ENCODE peak calls at places on chromosome 14, in five cellular contexts. M is GM23248, B is prostate gland, C is aorta, A is transverse colon. S is an unnamed sample. For H3K27me3, the result is how much of the 10 kb centered on the place peaks cover.

GRCh38 chr14:65354715-65355114 is 57.8 kb upstream of the FUT8 start:
- DNase-seq in M (no peak), B (peak), C (no peak), A (no peak), S (peak)

GRCh38 chr14:77310041-77310440 is 10.6 kb downstream of the POMT2 start:
- DNase-seq in M (peak), B (no peak), C (no peak), A (no peak), S (no peak)

GRCh38 chr14:103625361-103626095 is 3.5 kb upstream of the KLC1 start:
- DNase-seq in M (no peak), B (no peak), C (no peak), A (peak), S (no peak)

GRCh38 chr14:44820230-44820964 is 141.3 kb downstream of the KLHL28 start:
- DNase-seq in M (no peak), B (no peak), C (no peak), A (no peak), S (no peak)

GRCh38 chr14:104092931-104093365 is 7.4 kb downstream of the ASPG start:
- DNase-seq in M (no peak), B (no peak), C (peak), A (no peak), S (no peak)

GRCh38 chr14:96037891-96038557 is 1.1 kb upstream of the C14orf132 start:
- DNase-seq in M (peak), B (no peak), C (peak), A (peak), S (peak)

GRCh38 chr14:72479471-72479931 is 414.4 kb downstream of the DPF3 start:
- DNase-seq in M (no peak), B (no peak), C (no peak), A (no peak), S (no peak)

GRCh38 chr14:47826809-47827208 is 151.4 kb upstream of the MDGA2 start:
- DNase-seq in M (no peak), B (no peak), C (no peak), A (no peak), S (no peak)

GRCh38 chr14:50875359-50876090 is 3.7 kb downstream of the ABHD12B start:
- DNase-seq in M (peak), B (no peak), C (no peak), A (no peak), S (no peak)

GRCh38 chr14:38042356-38042755 is 165.3 kb upstream of the SSTR1 start:
- DNase-seq in M (peak), B (no peak), C (peak), A (no peak), S (no peak)

GRCh38 chr14:20179218-20179617 is 11.5 kb upstream of the OR11G2 start:
- DNase-seq in M (no peak), B (no peak), C (peak), A (peak), S (no peak)

GRCh38 chr14:49861923-49862673 is 9.5 kb upstream of the NEMF start:
- DNase-seq in M (peak), B (peak), C (peak), A (peak), S (peak)

GRCh38 chr14:32224731-32225377 is 21.8 kb upstream of the RNU6-8 start:
- DNase-seq in M (peak), B (no peak), C (peak), A (no peak), S (peak)

GRCh38 chr14:22475381-22475780 is 113.6 kb downstream of the DAD1 start:
- DNase-seq in M (no peak), B (no peak), C (no peak), A (no peak), S (no peak)

GRCh38 chr14:36510874-36511273 is 9.2 kb downstream of the NKX2-1 start:
- DNase-seq in M (no peak), B (no peak), C (no peak), A (no peak), S (no peak)

GRCh38 chr14:36507847-36508417 is 12.1 kb downstream of the NKX2-1 start:
- DNase-seq in M (no peak), B (no peak), C (no peak), A (no peak), S (no peak)

GRCh38 chr14:36508418-36509051 is 11.5 kb downstream of the NKX2-1 start:
- DNase-seq in M (no peak), B (no peak), C (no peak), A (no peak), S (no peak)

GRCh38 chr14:36510078-36510799 is 9.8 kb downstream of the NKX2-1 start:
- DNase-seq in M (no peak), B (no peak), C (no peak), A (no peak), S (peak)

GRCh38 chr14:36509056-36509917 is 10.7 kb downstream of the NKX2-1 start:
- DNase-seq in M (no peak), B (no peak), C (no peak), A (no peak), S (no peak)
- H3K27me3 ChIP-seq in M (half or more), B (half or more), C (under half), A (half or more), S (under half)

GRCh38 chr14:101561897-101562490 is 699 bp downstream of the DIO3 start:
- DNase-seq in M (no peak), B (no peak), C (no peak), A (no peak), S (no peak)
- H3K27me3 ChIP-seq in M (half or more), B (under half), C (under half), A (half or more), S (half or more)

GRCh38 chr14:92728781-92729364 is 19.6 kb downstream of the LGMN start:
- DNase-seq in M (no peak), B (no peak), C (no peak), A (no peak), S (peak)
- H3K27me3 ChIP-seq in M (under half), B (under half), C (under half), A (under half), S (under half)

GRCh38 chr14:81440041-81440440 is 39.9 kb upstream of the STON2 start:
- DNase-seq in M (no peak), B (no peak), C (no peak), A (no peak), S (no peak)

GRCh38 chr14:81437226-81437625 is 37.1 kb upstream of the STON2 start:
- DNase-seq in M (no peak), B (no peak), C (no peak), A (no peak), S (no peak)

GRCh38 chr14:81446279-81447007 is 46.3 kb upstream of the STON2 start:
- DNase-seq in M (no peak), B (no peak), C (no peak), A (no peak), S (no peak)

GRCh38 chr14:81436296-81437138 is 36.4 kb upstream of the STON2 start:
- DNase-seq in M (peak), B (peak), C (peak), A (peak), S (peak)

GRCh38 chr14:81441626-81442134 is 41.6 kb upstream of the STON2 start:
- DNase-seq in M (no peak), B (no peak), C (no peak), A (no peak), S (no peak)
- H3K27me3 ChIP-seq in M (half or more), B (under half), C (under half), A (under half), S (under half)

GRCh38 chr14:63050694-63051093 is 5.4 kb upstream of the KCNH5 start:
- DNase-seq in M (no peak), B (no peak), C (no peak), A (no peak), S (no peak)

GRCh38 chr14:63045234-63045611 is at the start of gene KCNH5:
- DNase-seq in M (peak), B (peak), C (no peak), A (no peak), S (peak)

GRCh38 chr14:63051301-63051700 is 6.0 kb upstream of the KCNH5 start:
- DNase-seq in M (no peak), B (no peak), C (no peak), A (no peak), S (peak)

GRCh38 chr14:63046339-63047268 is 1.3 kb upstream of the KCNH5 start:
- DNase-seq in M (no peak), B (no peak), C (no peak), A (no peak), S (peak)

GRCh38 chr14:63045612-63046320 is 508 bp upstream of the KCNH5 start:
- DNase-seq in M (peak), B (no peak), C (no peak), A (no peak), S (no peak)
- H3K27me3 ChIP-seq in M (half or more), B (under half), C (under half), A (half or more), S (under half)

DNA sequence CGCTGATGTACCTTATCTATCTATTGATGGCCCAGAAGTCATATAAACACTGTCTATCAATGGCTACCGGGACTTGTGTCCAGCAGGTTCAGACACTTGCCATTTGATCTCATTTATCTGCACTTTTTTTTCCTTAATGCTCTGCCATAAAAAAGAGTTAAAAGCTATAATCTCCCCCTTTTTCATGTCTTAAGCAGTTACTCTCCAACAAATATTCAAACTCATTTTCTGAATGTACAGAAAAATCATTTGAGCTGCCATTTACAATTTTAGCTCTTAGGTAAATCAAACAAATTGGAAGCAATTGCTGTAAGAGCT is 101.4 kb downstream of the SLC8A3 start:
- DNase-seq in M (no peak), B (no peak), C (no peak), A (no peak), S (no peak)
- H3K27me3 ChIP-seq in M (under half), B (under half), C (under half), A (under half), S (under half)

DNA sequence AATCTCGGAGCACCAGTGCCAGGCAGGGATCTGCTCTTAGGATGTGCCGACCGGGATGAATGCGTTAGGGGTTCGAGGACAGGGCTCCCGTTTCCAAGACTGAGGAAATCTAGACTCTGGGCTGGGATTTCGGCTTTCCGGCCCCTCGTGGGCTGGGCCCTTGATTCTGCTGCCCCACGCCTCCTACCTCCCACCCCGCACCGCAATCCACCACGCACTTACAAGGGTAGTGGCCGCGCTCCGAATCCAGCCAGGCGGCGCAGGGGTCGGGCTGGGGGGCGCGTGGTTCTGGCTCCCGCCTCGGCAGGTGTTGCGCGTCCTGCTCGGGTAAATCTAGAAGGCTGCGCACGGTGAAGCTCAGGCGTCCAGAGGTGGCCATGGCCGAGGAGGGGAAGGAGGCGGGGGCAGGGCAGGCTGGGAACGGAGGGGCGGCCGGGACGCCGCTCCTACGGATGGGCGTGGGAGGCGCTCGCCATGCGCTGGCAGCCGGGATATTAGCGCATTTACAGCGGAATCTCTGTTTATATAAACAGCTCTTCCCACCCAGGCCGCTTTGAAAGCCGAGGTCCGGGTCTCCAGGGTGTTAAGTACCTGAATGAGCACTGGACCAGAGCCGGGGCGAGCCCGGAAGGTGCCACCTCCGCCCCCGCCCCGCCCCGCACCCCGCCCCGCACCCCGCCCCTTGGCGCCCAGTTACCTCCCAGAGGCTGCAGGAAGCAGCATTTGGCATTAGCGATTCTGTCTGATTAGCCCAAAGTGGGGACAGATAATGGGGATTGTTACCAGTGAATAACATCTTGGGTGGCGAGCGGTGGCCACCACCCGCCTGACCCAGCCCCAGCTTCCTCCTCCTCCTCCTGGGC is at the start of gene NKX2-8:
- DNase-seq in M (no peak), B (no peak), C (no peak), A (no peak), S (no peak)
- H3K27me3 ChIP-seq in M (half or more), B (under half), C (under half), A (half or more), S (under half)

DNA sequence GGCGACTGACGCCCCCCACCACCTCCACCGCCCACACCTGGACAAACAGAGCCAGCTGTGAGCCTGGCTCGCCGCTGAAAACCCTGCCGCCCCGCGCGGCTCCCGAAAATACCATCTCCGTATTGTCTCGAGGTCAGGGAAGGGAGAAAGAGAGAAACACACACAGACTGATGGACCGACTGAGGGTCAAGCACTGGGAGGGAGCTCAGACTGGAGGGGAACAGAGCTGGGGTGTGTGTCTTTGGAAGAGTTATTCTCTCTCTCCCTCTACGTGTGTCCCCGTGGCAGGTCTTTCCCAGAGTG is 4.1 kb upstream of the SIX1 start:
- DNase-seq in M (no peak), B (peak), C (no peak), A (no peak), S (no peak)
- H3K27me3 ChIP-seq in M (under half), B (under half), C (under half), A (half or more), S (under half)